ENCODE peak calls at places on chromosomes 16 and 17, in seven cellular contexts. Q is uterus, Y is neural progenitor cell, F is RWPE1, C is gastrocnemius medialis, S is A549, W is H9. J is an unnamed sample.

GRCh38 chr16:23288726-23289512 is 13.2 kb upstream of the SCNN1B start:
- DNase-seq in W (no peak), F (no peak), Q (no peak), C (no peak), Y (no peak), S (no peak), J (no peak)

GRCh38 chr16:87461466-87461975 is 31.3 kb downstream of the ZCCHC14 start:
- DNase-seq in W (peak; percentile 97), Q (peak; percentile 37), S (peak; percentile 94), F (peak; percentile 93), C (peak; percentile 44), Y (peak; percentile 89), J (peak; percentile 75)

GRCh38 chr17:4003131-4003500 is 38.9 kb upstream of the ATP2A3 start:
- DNase-seq in Q (no peak), Y (no peak), C (no peak), F (no peak), W (peak; percentile 51), S (no peak), J (no peak)

GRCh38 chr17:33531311-33531710 is 238.2 kb upstream of the ASIC2 start:
- DNase-seq in S (no peak), Y (no peak), F (no peak), Q (no peak), C (no peak), W (no peak), J (no peak)

GRCh38 chr17:82862758-82863645 is 23.2 kb upstream of the ZNF750 start:
- DNase-seq in Y (peak; percentile 23), F (no peak), Q (no peak), C (no peak), W (no peak), S (no peak), J (no peak)

GRCh38 chr16:50547944-50548658 is at the start of gene NKD1:
- DNase-seq in W (peak; percentile 80), Y (peak; percentile 95), Q (peak; percentile 77), C (peak; percentile 31), F (peak; percentile 71), S (peak; percentile 37), J (peak; percentile 89)

GRCh38 chr17:75277664-75278071 is 6.6 kb upstream of the MIF4GD start:
- DNase-seq in Q (no peak), S (no peak), W (no peak), F (no peak), C (no peak), Y (no peak), J (no peak)

GRCh38 chr17:44004761-44005526 is 522 bp downstream of the NAGS start:
- DNase-seq in Y (peak; percentile 58), W (peak; percentile 73), F (no peak), Q (peak; percentile 23), S (no peak), C (no peak), J (peak; percentile 42)

GRCh38 chr17:42704495-42705494 is 22.5 kb downstream of the CNTNAP1 start:
- DNase-seq in Y (no peak), C (no peak), F (no peak), Q (no peak), W (no peak), S (no peak), J (no peak)

GRCh38 chr17:50538549-50539410 is 6.2 kb downstream of the EPN3 start:
- DNase-seq in F (no peak), C (no peak), Y (no peak), Q (no peak), S (no peak), W (peak; percentile 46), J (no peak)

GRCh38 chr17:59641799-59642484 is 22.2 kb downstream of the CLTC start:
- DNase-seq in Y (no peak), S (no peak), C (no peak), Q (no peak), W (no peak), F (no peak), J (no peak)

GRCh38 chr16:73997340-73997711 is 299.3 kb upstream of the PSMD7 start:
- DNase-seq in F (no peak), S (no peak), Y (no peak), W (no peak), Q (no peak), C (no peak), J (no peak)

GRCh38 chr16:2071454-2072263 is 23.9 kb downstream of the TSC2 start:
- DNase-seq in S (no peak), Q (no peak), W (no peak), F (no peak), C (no peak), Y (no peak), J (no peak)

GRCh38 chr17:37170881-37171460 is 204.8 kb upstream of the C17orf78 start:
- DNase-seq in S (no peak), Y (no peak), F (no peak), W (no peak), Q (no peak), C (no peak), J (no peak)

GRCh38 chr16:84058664-84059063 is 16.1 kb upstream of the SLC38A8 start:
- DNase-seq in C (no peak), W (no peak), S (no peak), Y (no peak), F (no peak), Q (no peak), J (no peak)

GRCh38 chr17:35865412-35866355 is 3.0 kb downstream of the HEATR9 start:
- DNase-seq in Y (no peak), C (no peak), W (no peak), F (peak; percentile 47), Q (no peak), S (no peak), J (no peak)

GRCh38 chr17:8649157-8650118 is 18.9 kb upstream of the MYH10 start:
- DNase-seq in C (peak; percentile 20), W (no peak), Y (no peak), Q (peak; percentile 65), S (no peak), F (no peak), J (no peak)

GRCh38 chr17:69607162-69607834 is 192.8 kb downstream of the MAP2K6 start:
- DNase-seq in Y (peak; percentile 84), F (peak; percentile 61), S (peak; percentile 54), Q (peak; percentile 46), W (peak; percentile 85), C (peak; percentile 75), J (peak; percentile 62)

GRCh38 chr17:29593546-29594440 is 861 bp downstream of the ANKRD13B start:
- DNase-seq in Y (peak; percentile 89), W (peak; percentile 88), S (no peak), Q (peak; percentile 26), C (no peak), F (peak; percentile 28), J (peak; percentile 57)

GRCh38 chr16:11835891-11836652 is 15.3 kb downstream of the RSL1D1 start:
- DNase-seq in C (peak; percentile 38), W (no peak), S (no peak), Q (no peak), F (no peak), Y (no peak), J (peak; percentile 9)

GRCh38 chr16:67806428-67807147 is at the start of the genes RANBP10 and TSNAXIP1:
- DNase-seq in Y (peak; percentile 99), F (peak; percentile 97), Q (peak; percentile 96), C (peak; percentile 99), W (peak; percentile 99), S (peak; percentile 94), J (peak; percentile 95)

GRCh38 chr16:67805718-67806427 is 487 bp downstream of the RANBP10 start:
- DNase-seq in Q (no peak), F (peak; percentile 13), W (no peak), S (no peak), Y (peak; percentile 41), C (peak; percentile 48), J (no peak)

GRCh38 chr16:67804853-67805542 is 1.4 kb downstream of the RANBP10 start:
- DNase-seq in S (no peak), Y (no peak), W (no peak), F (no peak), Q (no peak), C (no peak), J (no peak)

GRCh38 chr16:67803894-67804293 is 2.5 kb downstream of the RANBP10 start:
- DNase-seq in S (no peak), Y (no peak), W (no peak), F (no peak), C (no peak), Q (no peak), J (no peak)

DNA sequence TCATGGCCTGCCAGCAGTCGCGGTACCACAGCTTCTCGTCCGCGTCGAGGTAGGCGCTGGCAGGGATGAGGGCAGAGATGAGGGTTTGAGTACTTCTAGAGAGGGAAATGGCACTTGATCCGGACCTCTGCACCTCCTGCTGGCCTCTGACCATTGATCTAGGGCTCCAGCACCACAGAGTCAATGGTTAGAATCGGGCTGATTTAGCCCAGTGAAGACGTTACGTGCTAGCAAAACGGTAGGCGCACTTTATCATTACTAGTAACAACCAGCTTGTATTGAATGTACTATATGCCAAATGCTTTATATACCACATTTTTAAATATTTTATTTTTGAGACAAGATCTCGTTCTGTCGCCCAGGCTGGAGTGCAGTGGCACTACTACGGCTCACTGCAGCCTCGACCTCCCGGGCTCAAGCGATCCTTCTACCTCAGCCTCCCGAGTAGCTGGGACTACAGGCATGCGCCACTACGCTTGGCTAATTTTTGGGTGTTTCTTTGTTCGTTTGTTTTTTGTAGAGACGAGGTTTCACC is 526 bp downstream of the TSNAXIP1 start:
- DNase-seq in C (no peak), S (no peak), Y (no peak), F (no peak), Q (no peak), W (no peak), J (no peak)
- TF ChIP-seq CTCF in C (no peak), S (no peak), Y (peak; percentile 11), F (no peak), Q (peak; percentile 13), W (peak; percentile 19), J (no peak)

GRCh38 chr16:77761204-77761603 is 27.2 kb upstream of the VAT1L start:
- DNase-seq in W (no peak), C (no peak), Y (no peak), F (no peak), Q (no peak), S (no peak), J (no peak)
- TF ChIP-seq CTCF in W (no peak), C (no peak), Y (no peak), F (no peak), Q (no peak), S (no peak), J (no peak)

GRCh38 chr16:81140930-81141780 is 45.0 kb upstream of the GCSH start:
- DNase-seq in S (no peak), W (peak; percentile 81), Y (peak; percentile 31), F (no peak), C (no peak), Q (no peak), J (no peak)
- TF ChIP-seq CTCF in S (peak; percentile 31), W (peak; percentile 62), Y (peak; percentile 45), F (no peak), C (no peak), Q (no peak), J (no peak)

GRCh38 chr16:57383276-57384247 is 11.3 kb downstream of the CX3CL1 start:
- DNase-seq in Y (no peak), Q (peak; percentile 49), W (no peak), S (no peak), C (no peak), F (peak; percentile 47), J (no peak)

GRCh38 chr16:57381791-57382534 is 9.7 kb downstream of the CX3CL1 start:
- DNase-seq in F (no peak), S (no peak), C (no peak), Y (no peak), Q (no peak), W (no peak), J (no peak)

GRCh38 chr16:57380671-57381462 is 8.6 kb downstream of the CX3CL1 start:
- DNase-seq in W (no peak), F (no peak), C (no peak), Q (no peak), S (no peak), Y (no peak), J (no peak)

GRCh38 chr16:57384248-57385070 is 12.2 kb downstream of the CX3CL1 start:
- DNase-seq in F (no peak), S (no peak), W (no peak), Y (no peak), C (no peak), Q (no peak), J (no peak)

GRCh38 chr16:57382535-57383275 is 10.4 kb downstream of the CX3CL1 start:
- DNase-seq in W (no peak), C (no peak), Q (no peak), F (no peak), Y (no peak), S (no peak), J (no peak)
- TF ChIP-seq CTCF in W (no peak), C (no peak), Q (no peak), F (no peak), Y (no peak), S (no peak), J (no peak)

J was measured in nephron progenitor cell.